ENCODE peak calls at places on chromosomes 4 and X, in eight cellular contexts. L, J, M, Z, Q, A, T and C are unnamed samples.
A peak's percentile ranks its signal among the peaks of the same experiment; 100 is the strongest.

GRCh38 chrX:16839852-16840460 is 30.2 kb downstream of the RBBP7 start:
- DNase-seq in L (peak; percentile 54), J (no peak), M (no peak), Z (no peak), Q (no peak), A (no peak), T (peak; percentile 75), C (no peak)

GRCh38 chr4:26520728-26521442 is 30.6 kb upstream of the CCKAR start:
- DNase-seq in L (no peak), J (no peak), M (no peak), Z (no peak), Q (no peak), A (no peak), T (peak; percentile 27), C (no peak)

GRCh38 chr4:32661229-32661628 is 1941.1 kb downstream of the PCDH7 start:
- DNase-seq in L (no peak), J (no peak), M (no peak), Z (no peak), Q (no peak), A (no peak), T (no peak), C (no peak)

GRCh38 chr4:7228734-7229133 is 36.4 kb downstream of the SORCS2 start:
- DNase-seq in L (no peak), J (no peak), M (no peak), Z (no peak), Q (no peak), A (no peak), T (no peak), C (no peak)

GRCh38 chr4:149887091-149887490 is 71.4 kb upstream of the IQCM start:
- DNase-seq in L (no peak), J (no peak), M (no peak), Z (no peak), Q (no peak), A (no peak), T (peak; percentile 40), C (no peak)

GRCh38 chrX:123859409-123859827 is 435 bp upstream of the XIAP start:
- DNase-seq in L (no peak), J (no peak), M (no peak), Z (no peak), Q (peak; percentile 78), A (peak; percentile 79), T (peak; percentile 56), C (peak; percentile 69)

GRCh38 chr4:114386637-114387233 is 211.9 kb upstream of the UGT8 start:
- DNase-seq in L (no peak), J (no peak), M (no peak), Z (no peak), Q (no peak), A (no peak), T (peak; percentile 34), C (peak; percentile 7)

GRCh38 chr4:108270466-108271450 is 102.0 kb upstream of the LEF1 start:
- DNase-seq in L (no peak), J (no peak), M (no peak), Z (no peak), Q (no peak), A (no peak), T (peak; percentile 91), C (no peak)

DNA sequence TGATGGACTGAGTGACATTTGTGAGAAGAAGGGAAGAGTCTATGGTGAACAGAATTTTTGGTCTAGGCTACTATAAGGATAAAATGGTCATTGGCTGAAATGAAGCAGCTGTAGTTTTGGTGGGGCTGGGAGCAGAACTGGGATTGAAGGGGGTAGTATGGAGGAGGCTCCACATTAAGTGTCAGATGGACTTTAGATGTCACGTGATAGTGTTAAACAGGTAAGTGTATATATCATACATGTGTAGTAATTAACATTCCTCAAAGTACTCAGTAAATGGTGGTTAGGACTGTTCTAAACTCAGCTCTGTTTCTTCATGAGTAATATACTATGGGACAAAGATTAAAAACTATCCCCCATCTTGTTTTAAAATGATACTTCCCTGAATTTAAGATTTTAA is 947.9 kb downstream of the PDHA2 start:
- DNase-seq in L (no peak), J (no peak), M (no peak), Z (no peak), Q (no peak), A (no peak), T (no peak), C (no peak)
- TF ChIP-seq CTCF in L (no peak), J (no peak), M (no peak), Z (no peak), Q (no peak), A (no peak), T (no peak), C (no peak)

DNA sequence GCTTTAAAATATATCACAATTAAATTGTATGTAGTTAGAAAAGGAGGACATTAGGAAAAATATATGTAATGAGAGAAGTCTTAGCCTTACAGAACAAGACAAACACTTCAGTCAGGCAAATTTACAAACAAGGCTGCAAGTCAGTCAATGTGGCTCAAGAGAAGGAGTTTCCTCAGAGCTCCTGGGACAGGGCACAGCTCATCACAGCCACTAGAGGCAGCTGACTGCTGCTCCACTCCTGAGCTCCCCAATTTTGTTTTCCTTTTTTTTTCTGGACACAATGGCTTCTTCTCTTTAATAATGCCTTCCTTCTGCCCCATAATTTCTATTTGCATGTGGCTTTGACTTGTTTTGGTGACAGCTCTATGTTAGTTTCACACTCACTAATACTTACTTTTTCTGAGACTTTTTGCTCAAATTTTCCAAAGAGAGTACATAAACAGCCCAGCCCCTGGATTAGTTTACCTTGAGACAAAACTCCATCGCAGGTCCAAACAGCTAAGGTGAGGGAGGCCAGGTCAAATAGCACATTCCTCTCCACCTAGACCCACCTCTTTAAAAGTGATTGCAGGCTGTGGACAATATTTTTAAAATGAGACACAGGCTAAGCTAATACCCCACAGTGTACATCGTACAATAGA is 850.4 kb upstream of the FRG1 start:
- DNase-seq in L (peak; percentile 57), J (no peak), M (no peak), Z (no peak), Q (no peak), A (no peak), T (peak; percentile 38), C (peak; percentile 10)
- TF ChIP-seq CTCF in L (peak; percentile 83), J (peak; percentile 47), M (no peak), Z (no peak), Q (no peak), A (no peak), T (peak; percentile 89), C (peak; percentile 54)

GRCh38 chrX:48939417-48940228 is 17.8 kb downstream of the OTUD5 start:
- DNase-seq in L (no peak), J (no peak), M (no peak), Z (no peak), Q (no peak), A (no peak), T (no peak), C (no peak)

GRCh38 chrX:48936429-48937064 is 17.7 kb upstream of the PIM2 start:
- DNase-seq in L (no peak), J (no peak), M (no peak), Z (no peak), Q (no peak), A (no peak), T (no peak), C (no peak)

GRCh38 chrX:48934581-48935331 is 15.9 kb upstream of the PIM2 start:
- DNase-seq in L (no peak), J (no peak), M (no peak), Z (no peak), Q (no peak), A (no peak), T (no peak), C (no peak)

GRCh38 chrX:48938721-48939416 is 18.5 kb downstream of the OTUD5 start:
- DNase-seq in L (no peak), J (no peak), M (peak; percentile 87), Z (no peak), Q (no peak), A (no peak), T (no peak), C (no peak)

DNA sequence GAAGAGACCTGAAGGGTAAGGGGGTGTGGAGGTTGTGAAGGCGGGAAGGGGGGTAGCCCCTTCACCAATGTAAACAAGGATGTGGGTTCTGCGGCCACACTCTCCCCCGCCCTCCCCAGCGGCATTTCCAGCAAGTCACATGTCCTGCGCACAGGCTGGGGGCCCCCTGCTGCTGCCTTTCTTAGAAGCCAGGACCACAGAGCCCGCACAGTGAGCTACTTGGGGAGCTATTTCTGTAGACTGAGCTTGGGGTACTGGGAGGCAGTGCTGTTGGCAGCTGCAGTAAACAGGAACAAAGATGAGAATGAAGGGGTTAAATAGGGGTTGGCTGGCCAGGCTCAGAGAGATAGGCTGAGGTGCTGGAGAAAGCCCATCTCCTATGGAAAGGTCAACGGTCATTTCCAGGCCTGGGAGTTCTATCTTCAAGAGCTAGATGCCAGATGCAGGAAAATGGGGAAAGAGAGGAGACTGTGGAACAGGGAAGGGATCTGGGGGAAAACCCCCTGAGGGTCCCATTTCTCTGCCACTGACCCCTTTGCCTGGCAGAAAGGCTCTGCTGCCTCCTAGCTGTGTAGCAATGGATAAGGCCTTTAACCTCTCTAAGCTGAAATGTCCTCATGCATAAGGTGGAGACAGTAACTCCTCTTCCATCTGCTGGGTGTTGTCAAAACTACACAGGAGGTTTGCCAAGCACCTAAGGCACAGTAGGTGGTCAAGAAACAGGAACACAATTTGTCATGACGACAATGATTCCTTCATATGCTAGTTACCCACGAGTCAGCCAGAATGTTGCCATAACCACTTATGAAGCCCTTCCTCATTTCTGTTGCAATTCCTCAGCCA is 18.5 kb upstream of the PIM2 start:
- DNase-seq in L (no peak), J (peak; percentile 71), M (peak; percentile 97), Z (no peak), Q (no peak), A (peak; percentile 63), T (no peak), C (no peak)
- TF ChIP-seq CTCF in L (peak; percentile 63), J (no peak), M (no peak), Z (no peak), Q (no peak), A (no peak), T (no peak), C (no peak)

GRCh38 chr4:185210102-185210981 is 944 bp downstream of the SNX25 start:
- DNase-seq in L (peak; percentile 58), J (peak; percentile 63), M (peak; percentile 92), Z (no peak), Q (peak; percentile 56), A (peak; percentile 56), T (no peak), C (peak; percentile 66)

GRCh38 chr4:185211641-185212040 is 2.2 kb downstream of the SNX25 start:
- DNase-seq in L (no peak), J (no peak), M (no peak), Z (no peak), Q (no peak), A (no peak), T (no peak), C (no peak)

GRCh38 chr4:185211035-185211434 is 1.6 kb downstream of the SNX25 start:
- DNase-seq in L (no peak), J (no peak), M (no peak), Z (no peak), Q (no peak), A (no peak), T (no peak), C (no peak)

GRCh38 chr4:185212566-185212965 is 3.2 kb downstream of the SNX25 start:
- DNase-seq in L (no peak), J (no peak), M (no peak), Z (no peak), Q (no peak), A (no peak), T (no peak), C (no peak)

GRCh38 chr4:185209031-185209851 is at the start of gene SNX25:
- DNase-seq in L (peak; percentile 89), J (peak; percentile 94), M (peak; percentile 97), Z (peak; percentile 43), Q (peak; percentile 92), A (peak; percentile 90), T (peak; percentile 54), C (peak; percentile 93)
- TF ChIP-seq CTCF in L (peak; percentile 26), J (peak; percentile 18), M (no peak), Z (peak; percentile 7), Q (no peak), A (no peak), T (no peak), C (no peak)